ENCODE peak calls at places on chromosomes 12 and 14, in eight cellular contexts. One of them, this sample, is unnamed.

GRCh38 chr14:96246535-96246839 is 9.5 kb upstream of the BDKRB1 start:
- DNase-seq in omental fat pad: no peak
- DNase-seq in NCI-H510A: no peak
- DNase-seq in HuH-7.5: no peak
- DNase-seq in stimulated activated CD4-positive, alpha-beta T cell treated with anti-CD3 and anti-CD28 coated beads, Interleukin-4, amount 100 ng/mL, for 4 hours: no peak
- DNase-seq in KG1: no peak
- DNase-seq in head of caudate nucleus: no peak
- DNase-seq in GM12864: no peak
- DNase-seq in this sample: peak; percentile 91

GRCh38 chr12:22064968-22065367 is 18.9 kb downstream of the CMAS start:
- DNase-seq in NCI-H510A: peak; percentile 44
- DNase-seq in KG1: no peak
- DNase-seq in omental fat pad: no peak
- DNase-seq in GM12864: no peak
- DNase-seq in stimulated activated CD4-positive, alpha-beta T cell treated with anti-CD3 and anti-CD28 coated beads, Interleukin-4, amount 100 ng/mL, for 4 hours: no peak
- DNase-seq in head of caudate nucleus: no peak
- DNase-seq in HuH-7.5: no peak
- DNase-seq in this sample: no peak

GRCh38 chr14:72887514-72887913 is 6.4 kb downstream of the DPF3 start:
- DNase-seq in HuH-7.5: no peak
- DNase-seq in NCI-H510A: no peak
- DNase-seq in KG1: no peak
- DNase-seq in stimulated activated CD4-positive, alpha-beta T cell treated with anti-CD3 and anti-CD28 coated beads, Interleukin-4, amount 100 ng/mL, for 4 hours: no peak
- DNase-seq in head of caudate nucleus: no peak
- DNase-seq in GM12864: no peak
- DNase-seq in omental fat pad: no peak
- DNase-seq in this sample: no peak

GRCh38 chr12:108253540-108253939 is 85.6 kb downstream of the CMKLR1 start:
- DNase-seq in NCI-H510A: no peak
- DNase-seq in GM12864: no peak
- DNase-seq in KG1: no peak
- DNase-seq in HuH-7.5: no peak
- DNase-seq in stimulated activated CD4-positive, alpha-beta T cell treated with anti-CD3 and anti-CD28 coated beads, Interleukin-4, amount 100 ng/mL, for 4 hours: no peak
- DNase-seq in omental fat pad: no peak
- DNase-seq in head of caudate nucleus: peak; percentile 70
- DNase-seq in this sample: no peak

GRCh38 chr12:292186-292585 is 29.6 kb upstream of the SLC6A13 start:
- DNase-seq in omental fat pad: no peak
- DNase-seq in KG1: no peak
- DNase-seq in HuH-7.5: no peak
- DNase-seq in NCI-H510A: no peak
- DNase-seq in stimulated activated CD4-positive, alpha-beta T cell treated with anti-CD3 and anti-CD28 coated beads, Interleukin-4, amount 100 ng/mL, for 4 hours: no peak
- DNase-seq in GM12864: no peak
- DNase-seq in head of caudate nucleus: no peak
- DNase-seq in this sample: no peak

GRCh38 chr12:57553343-57554202 is 3.7 kb downstream of the KIF5A start:
- DNase-seq in head of caudate nucleus: no peak
- DNase-seq in NCI-H510A: no peak
- DNase-seq in omental fat pad: no peak
- DNase-seq in KG1: no peak
- DNase-seq in stimulated activated CD4-positive, alpha-beta T cell treated with anti-CD3 and anti-CD28 coated beads, Interleukin-4, amount 100 ng/mL, for 4 hours: no peak
- DNase-seq in GM12864: no peak
- DNase-seq in HuH-7.5: no peak
- DNase-seq in this sample: no peak

GRCh38 chr14:50763386-50764007 is 67.5 kb downstream of the NIN start:
- DNase-seq in head of caudate nucleus: no peak
- DNase-seq in KG1: no peak
- DNase-seq in GM12864: no peak
- DNase-seq in omental fat pad: no peak
- DNase-seq in NCI-H510A: no peak
- DNase-seq in stimulated activated CD4-positive, alpha-beta T cell treated with anti-CD3 and anti-CD28 coated beads, Interleukin-4, amount 100 ng/mL, for 4 hours: no peak
- DNase-seq in HuH-7.5: no peak
- DNase-seq in this sample: peak; percentile 63

GRCh38 chr12:29148065-29148957 is 767 bp upstream of the FAR2 start:
- DNase-seq in omental fat pad: no peak
- DNase-seq in GM12864: no peak
- DNase-seq in HuH-7.5: no peak
- DNase-seq in NCI-H510A: no peak
- DNase-seq in KG1: no peak
- DNase-seq in stimulated activated CD4-positive, alpha-beta T cell treated with anti-CD3 and anti-CD28 coated beads, Interleukin-4, amount 100 ng/mL, for 4 hours: no peak
- DNase-seq in head of caudate nucleus: peak; percentile 44
- DNase-seq in this sample: peak; percentile 5

GRCh38 chr14:91098591-91098990 is 15.3 kb upstream of the DGLUCY start:
- DNase-seq in KG1: no peak
- DNase-seq in GM12864: no peak
- DNase-seq in head of caudate nucleus: no peak
- DNase-seq in stimulated activated CD4-positive, alpha-beta T cell treated with anti-CD3 and anti-CD28 coated beads, Interleukin-4, amount 100 ng/mL, for 4 hours: no peak
- DNase-seq in NCI-H510A: no peak
- DNase-seq in omental fat pad: no peak
- DNase-seq in HuH-7.5: no peak
- DNase-seq in this sample: peak; percentile 24

GRCh38 chr14:52005625-52006024 is 16.3 kb downstream of the RTRAF start:
- DNase-seq in head of caudate nucleus: no peak
- DNase-seq in NCI-H510A: no peak
- DNase-seq in stimulated activated CD4-positive, alpha-beta T cell treated with anti-CD3 and anti-CD28 coated beads, Interleukin-4, amount 100 ng/mL, for 4 hours: no peak
- DNase-seq in HuH-7.5: no peak
- DNase-seq in KG1: no peak
- DNase-seq in GM12864: no peak
- DNase-seq in omental fat pad: no peak
- DNase-seq in this sample: no peak

GRCh38 chr12:93122569-93123091 is 193.5 kb upstream of the EEA1 start:
- DNase-seq in NCI-H510A: no peak
- DNase-seq in omental fat pad: no peak
- DNase-seq in head of caudate nucleus: no peak
- DNase-seq in KG1: no peak
- DNase-seq in GM12864: no peak
- DNase-seq in HuH-7.5: no peak
- DNase-seq in stimulated activated CD4-positive, alpha-beta T cell treated with anti-CD3 and anti-CD28 coated beads, Interleukin-4, amount 100 ng/mL, for 4 hours: no peak
- DNase-seq in this sample: no peak

GRCh38 chr12:64682572-64683277 is 72.4 kb downstream of the RASSF3 start:
- DNase-seq in GM12864: no peak
- DNase-seq in stimulated activated CD4-positive, alpha-beta T cell treated with anti-CD3 and anti-CD28 coated beads, Interleukin-4, amount 100 ng/mL, for 4 hours: no peak
- DNase-seq in head of caudate nucleus: no peak
- DNase-seq in KG1: no peak
- DNase-seq in omental fat pad: no peak
- DNase-seq in HuH-7.5: no peak
- DNase-seq in NCI-H510A: peak; percentile 34
- DNase-seq in this sample: no peak

GRCh38 chr12:92506460-92506859 is 196.3 kb upstream of the PLEKHG7 start:
- DNase-seq in head of caudate nucleus: no peak
- DNase-seq in NCI-H510A: no peak
- DNase-seq in KG1: no peak
- DNase-seq in omental fat pad: no peak
- DNase-seq in stimulated activated CD4-positive, alpha-beta T cell treated with anti-CD3 and anti-CD28 coated beads, Interleukin-4, amount 100 ng/mL, for 4 hours: no peak
- DNase-seq in GM12864: no peak
- DNase-seq in HuH-7.5: no peak
- DNase-seq in this sample: no peak

GRCh38 chr14:105881021-105881930 is 354.9 kb downstream of the TMEM121 start:
- DNase-seq in KG1: no peak
- DNase-seq in head of caudate nucleus: no peak
- DNase-seq in HuH-7.5: no peak
- DNase-seq in stimulated activated CD4-positive, alpha-beta T cell treated with anti-CD3 and anti-CD28 coated beads, Interleukin-4, amount 100 ng/mL, for 4 hours: no peak
- DNase-seq in omental fat pad: no peak
- DNase-seq in GM12864: no peak
- DNase-seq in NCI-H510A: no peak
- DNase-seq in this sample: no peak

GRCh38 chr12:65596514-65597010 is 227.7 kb upstream of the HMGA2 start:
- DNase-seq in GM12864: no peak
- DNase-seq in KG1: no peak
- DNase-seq in head of caudate nucleus: no peak
- DNase-seq in stimulated activated CD4-positive, alpha-beta T cell treated with anti-CD3 and anti-CD28 coated beads, Interleukin-4, amount 100 ng/mL, for 4 hours: no peak
- DNase-seq in HuH-7.5: no peak
- DNase-seq in NCI-H510A: no peak
- DNase-seq in omental fat pad: no peak
- DNase-seq in this sample: no peak

GRCh38 chr14:105375635-105376057 is 22.7 kb upstream of the TEX22 start:
- DNase-seq in GM12864: no peak
- DNase-seq in NCI-H510A: no peak
- DNase-seq in head of caudate nucleus: no peak
- DNase-seq in KG1: peak; percentile 58
- DNase-seq in HuH-7.5: no peak
- DNase-seq in stimulated activated CD4-positive, alpha-beta T cell treated with anti-CD3 and anti-CD28 coated beads, Interleukin-4, amount 100 ng/mL, for 4 hours: peak; percentile 15
- DNase-seq in omental fat pad: no peak
- DNase-seq in this sample: no peak

GRCh38 chr12:106331594-106331993 is 26.0 kb upstream of the POLR3B start:
- DNase-seq in GM12864: no peak
- DNase-seq in NCI-H510A: no peak
- DNase-seq in head of caudate nucleus: no peak
- DNase-seq in stimulated activated CD4-positive, alpha-beta T cell treated with anti-CD3 and anti-CD28 coated beads, Interleukin-4, amount 100 ng/mL, for 4 hours: no peak
- DNase-seq in HuH-7.5: no peak
- DNase-seq in KG1: no peak
- DNase-seq in omental fat pad: no peak
- DNase-seq in this sample: no peak

GRCh38 chr14:103840016-103840415 is 7.4 kb downstream of the PPP1R13B start:
- DNase-seq in head of caudate nucleus: no peak
- DNase-seq in omental fat pad: no peak
- DNase-seq in NCI-H510A: no peak
- DNase-seq in KG1: no peak
- DNase-seq in HuH-7.5: no peak
- DNase-seq in stimulated activated CD4-positive, alpha-beta T cell treated with anti-CD3 and anti-CD28 coated beads, Interleukin-4, amount 100 ng/mL, for 4 hours: no peak
- DNase-seq in GM12864: no peak
- DNase-seq in this sample: no peak

GRCh38 chr12:21751517-21751916 is 23.0 kb downstream of the KCNJ8 start:
- DNase-seq in GM12864: no peak
- DNase-seq in head of caudate nucleus: no peak
- DNase-seq in omental fat pad: no peak
- DNase-seq in NCI-H510A: no peak
- DNase-seq in HuH-7.5: no peak
- DNase-seq in KG1: no peak
- DNase-seq in stimulated activated CD4-positive, alpha-beta T cell treated with anti-CD3 and anti-CD28 coated beads, Interleukin-4, amount 100 ng/mL, for 4 hours: no peak
- DNase-seq in this sample: no peak

GRCh38 chr12:109709401-109710278 is 4.0 kb upstream of the FAM222A start:
- DNase-seq in KG1: no peak
- DNase-seq in GM12864: no peak
- DNase-seq in omental fat pad: no peak
- DNase-seq in NCI-H510A: no peak
- DNase-seq in stimulated activated CD4-positive, alpha-beta T cell treated with anti-CD3 and anti-CD28 coated beads, Interleukin-4, amount 100 ng/mL, for 4 hours: no peak
- DNase-seq in HuH-7.5: no peak
- DNase-seq in head of caudate nucleus: peak; percentile 59
- DNase-seq in this sample: no peak

GRCh38 chr14:42806909-42807315 is 1200.2 kb downstream of the LRFN5 start:
- DNase-seq in head of caudate nucleus: no peak
- DNase-seq in GM12864: no peak
- DNase-seq in KG1: no peak
- DNase-seq in omental fat pad: no peak
- DNase-seq in HuH-7.5: no peak
- DNase-seq in stimulated activated CD4-positive, alpha-beta T cell treated with anti-CD3 and anti-CD28 coated beads, Interleukin-4, amount 100 ng/mL, for 4 hours: no peak
- DNase-seq in NCI-H510A: no peak
- DNase-seq in this sample: no peak

GRCh38 chr12:70190252-70191010 is 52.8 kb upstream of the CNOT2 start:
- DNase-seq in KG1: no peak
- DNase-seq in HuH-7.5: no peak
- DNase-seq in GM12864: no peak
- DNase-seq in stimulated activated CD4-positive, alpha-beta T cell treated with anti-CD3 and anti-CD28 coated beads, Interleukin-4, amount 100 ng/mL, for 4 hours: no peak
- DNase-seq in head of caudate nucleus: no peak
- DNase-seq in NCI-H510A: no peak
- DNase-seq in omental fat pad: no peak
- DNase-seq in this sample: no peak

GRCh38 chr12:14997998-14998397 is 25.2 kb downstream of the PDE6H start:
- DNase-seq in stimulated activated CD4-positive, alpha-beta T cell treated with anti-CD3 and anti-CD28 coated beads, Interleukin-4, amount 100 ng/mL, for 4 hours: no peak
- DNase-seq in NCI-H510A: no peak
- DNase-seq in GM12864: no peak
- DNase-seq in KG1: no peak
- DNase-seq in HuH-7.5: no peak
- DNase-seq in omental fat pad: no peak
- DNase-seq in head of caudate nucleus: no peak
- DNase-seq in this sample: no peak

GRCh38 chr12:128970941-128971340 is 117.7 kb downstream of the GLT1D1 start:
- DNase-seq in KG1: no peak
- DNase-seq in omental fat pad: no peak
- DNase-seq in NCI-H510A: no peak
- DNase-seq in stimulated activated CD4-positive, alpha-beta T cell treated with anti-CD3 and anti-CD28 coated beads, Interleukin-4, amount 100 ng/mL, for 4 hours: no peak
- DNase-seq in HuH-7.5: no peak
- DNase-seq in GM12864: no peak
- DNase-seq in head of caudate nucleus: peak; percentile 66
- DNase-seq in this sample: no peak

GRCh38 chr14:70642313-70643235 is 858 bp downstream of the TTC9 start:
- DNase-seq in GM12864: no peak
- DNase-seq in stimulated activated CD4-positive, alpha-beta T cell treated with anti-CD3 and anti-CD28 coated beads, Interleukin-4, amount 100 ng/mL, for 4 hours: peak; percentile 35
- DNase-seq in NCI-H510A: peak; percentile 30
- DNase-seq in head of caudate nucleus: no peak
- DNase-seq in HuH-7.5: peak; percentile 32
- DNase-seq in omental fat pad: no peak
- DNase-seq in KG1: peak; percentile 61
- DNase-seq in this sample: no peak

GRCh38 chr14:70096866-70097265 is 91.9 kb downstream of the SLC8A3 start:
- DNase-seq in KG1: no peak
- DNase-seq in stimulated activated CD4-positive, alpha-beta T cell treated with anti-CD3 and anti-CD28 coated beads, Interleukin-4, amount 100 ng/mL, for 4 hours: no peak
- DNase-seq in omental fat pad: no peak
- DNase-seq in head of caudate nucleus: no peak
- DNase-seq in HuH-7.5: no peak
- DNase-seq in GM12864: no peak
- DNase-seq in NCI-H510A: no peak
- DNase-seq in this sample: peak; percentile 13

GRCh38 chr12:123059501-123059900 is 79.0 kb downstream of the ARL6IP4 start:
- DNase-seq in stimulated activated CD4-positive, alpha-beta T cell treated with anti-CD3 and anti-CD28 coated beads, Interleukin-4, amount 100 ng/mL, for 4 hours: no peak
- DNase-seq in omental fat pad: no peak
- DNase-seq in GM12864: no peak
- DNase-seq in head of caudate nucleus: no peak
- DNase-seq in KG1: no peak
- DNase-seq in HuH-7.5: no peak
- DNase-seq in NCI-H510A: no peak
- DNase-seq in this sample: no peak

GRCh38 chr12:43310596-43310995 is 241.4 kb downstream of the ADAMTS20 start:
- DNase-seq in HuH-7.5: no peak
- DNase-seq in GM12864: no peak
- DNase-seq in KG1: no peak
- DNase-seq in stimulated activated CD4-positive, alpha-beta T cell treated with anti-CD3 and anti-CD28 coated beads, Interleukin-4, amount 100 ng/mL, for 4 hours: no peak
- DNase-seq in head of caudate nucleus: no peak
- DNase-seq in NCI-H510A: no peak
- DNase-seq in omental fat pad: no peak
- DNase-seq in this sample: no peak

GRCh38 chr12:29102739-29103138 is 46.3 kb upstream of the FAR2 start:
- DNase-seq in GM12864: no peak
- DNase-seq in HuH-7.5: no peak
- DNase-seq in stimulated activated CD4-positive, alpha-beta T cell treated with anti-CD3 and anti-CD28 coated beads, Interleukin-4, amount 100 ng/mL, for 4 hours: no peak
- DNase-seq in head of caudate nucleus: no peak
- DNase-seq in KG1: no peak
- DNase-seq in omental fat pad: no peak
- DNase-seq in NCI-H510A: no peak
- DNase-seq in this sample: no peak

GRCh38 chr14:91897121-91897701 is 29.9 kb upstream of the TC2N start:
- DNase-seq in stimulated activated CD4-positive, alpha-beta T cell treated with anti-CD3 and anti-CD28 coated beads, Interleukin-4, amount 100 ng/mL, for 4 hours: no peak
- DNase-seq in head of caudate nucleus: peak; percentile 43
- DNase-seq in NCI-H510A: no peak
- DNase-seq in HuH-7.5: no peak
- DNase-seq in GM12864: no peak
- DNase-seq in KG1: no peak
- DNase-seq in omental fat pad: no peak
- DNase-seq in this sample: peak; percentile 56

This sample was measured in A549.